ENCODE peak calls at places on chromosomes 3 and 15, in six cellular contexts. G is GM12865; I is iPS-NIHi11; J is HEK293T; L is T-helper 1 cell; F is activated CD4-positive, alpha-beta T cell treated with anti-CD3 and anti-CD28 coated beads, Interleukin-2, amount 50 U/mL, for 4 hours. O is an unnamed sample.
A peak's percentile ranks its signal among the peaks of the same experiment; 100 is the strongest.

GRCh38 chr15:51144021-51144532 is 49.4 kb upstream of the TNFAIP8L3 start:
- DNase-seq in G (no peak), I (no peak), J (no peak), L (no peak), F (no peak), O (no peak)

GRCh38 chr3:20574746-20575145 is 388.7 kb upstream of the SGO1 start:
- DNase-seq in G (no peak), I (no peak), J (no peak), L (no peak), F (no peak), O (no peak)

GRCh38 chr3:111859974-111860859 is 1.2 kb downstream of the PHLDB2 start:
- DNase-seq in G (peak; percentile 82), I (peak; percentile 79), J (peak; percentile 69), L (peak; percentile 31), F (peak; percentile 15), O (peak; percentile 55)

GRCh38 chr15:56017920-56018319 is 24.5 kb upstream of the NEDD4 start:
- DNase-seq in G (no peak), I (peak; percentile 33), J (peak; percentile 6), L (no peak), F (no peak), O (no peak)

GRCh38 chr15:58510715-58511465 is 79.1 kb downstream of the LIPC start:
- DNase-seq in G (no peak), I (no peak), J (no peak), L (no peak), F (no peak), O (no peak)

GRCh38 chr3:31878231-31878838 is 102.7 kb downstream of the OSBPL10 start:
- DNase-seq in G (no peak), I (no peak), J (no peak), L (no peak), F (no peak), O (no peak)

GRCh38 chr15:63264685-63265302 is 12.6 kb upstream of the APH1B start:
- DNase-seq in G (no peak), I (no peak), J (no peak), L (no peak), F (no peak), O (no peak)

GRCh38 chr3:119885746-119886530 is 104.0 kb downstream of the NR1I2 start:
- DNase-seq in G (no peak), I (no peak), J (no peak), L (no peak), F (no peak), O (no peak)

GRCh38 chr3:32684029-32684799 is 774 bp upstream of the CNOT10 start:
- DNase-seq in G (no peak), I (no peak), J (no peak), L (no peak), F (no peak), O (peak; percentile 3)

GRCh38 chr3:71310595-71311319 is 272.8 kb downstream of the FOXP1 start:
- DNase-seq in G (no peak), I (no peak), J (no peak), L (no peak), F (no peak), O (no peak)

GRCh38 chr15:85625431-85625830 is 169.3 kb downstream of the KLHL25 start:
- DNase-seq in G (no peak), I (no peak), J (no peak), L (peak; percentile 17), F (no peak), O (no peak)

GRCh38 chr3:46083956-46084355 is 56.7 kb upstream of the XCR1 start:
- DNase-seq in G (no peak), I (no peak), J (no peak), L (no peak), F (no peak), O (no peak)

O was measured in memory B cell.